ENCODE peak calls at places on chromosomes 11 and 22, in five cellular contexts. One of them, this sample, is unnamed.

GRCh38 chr11:60989108-60989650 is 17.7 kb downstream of the CD6 start:
- DNase-seq in CD8-positive, alpha-beta memory T cell: no peak
- DNase-seq in dorsolateral prefrontal cortex: no peak
- DNase-seq in bronchial epithelial cell: no peak
- DNase-seq in choroid plexus epithelial cell: no peak
- DNase-seq in this sample: no peak

GRCh38 chr11:845872-846271 is 3.2 kb downstream of the TSPAN4 start:
- DNase-seq in CD8-positive, alpha-beta memory T cell: no peak
- DNase-seq in dorsolateral prefrontal cortex: no peak
- DNase-seq in bronchial epithelial cell: no peak
- DNase-seq in choroid plexus epithelial cell: peak
- DNase-seq in this sample: no peak

GRCh38 chr11:90747057-90747456 is 524.2 kb upstream of the CHORDC1 start:
- DNase-seq in CD8-positive, alpha-beta memory T cell: no peak
- DNase-seq in dorsolateral prefrontal cortex: no peak
- DNase-seq in bronchial epithelial cell: peak
- DNase-seq in choroid plexus epithelial cell: peak
- DNase-seq in this sample: peak

GRCh38 chr11:130634981-130635473 is 186.6 kb downstream of the ADAMTS15 start:
- DNase-seq in CD8-positive, alpha-beta memory T cell: no peak
- DNase-seq in dorsolateral prefrontal cortex: no peak
- DNase-seq in bronchial epithelial cell: peak
- DNase-seq in choroid plexus epithelial cell: peak
- DNase-seq in this sample: peak

GRCh38 chr11:65417702-65418430 is 4.7 kb upstream of the NEAT1 start:
- DNase-seq in CD8-positive, alpha-beta memory T cell: no peak
- DNase-seq in dorsolateral prefrontal cortex: peak
- DNase-seq in bronchial epithelial cell: peak
- DNase-seq in choroid plexus epithelial cell: peak
- DNase-seq in this sample: no peak

GRCh38 chr11:107929611-107930200 is 1.5 kb downstream of the RAB39A start:
- DNase-seq in CD8-positive, alpha-beta memory T cell: no peak
- DNase-seq in dorsolateral prefrontal cortex: no peak
- DNase-seq in bronchial epithelial cell: no peak
- DNase-seq in choroid plexus epithelial cell: no peak
- DNase-seq in this sample: no peak

GRCh38 chr11:46675288-46675851 is 25.0 kb downstream of the ARHGAP1 start:
- DNase-seq in CD8-positive, alpha-beta memory T cell: no peak
- DNase-seq in dorsolateral prefrontal cortex: no peak
- DNase-seq in bronchial epithelial cell: peak
- DNase-seq in choroid plexus epithelial cell: peak
- DNase-seq in this sample: no peak

GRCh38 chr11:16881074-16881709 is 133.0 kb downstream of the PLEKHA7 start:
- DNase-seq in CD8-positive, alpha-beta memory T cell: no peak
- DNase-seq in dorsolateral prefrontal cortex: no peak
- DNase-seq in bronchial epithelial cell: peak
- DNase-seq in choroid plexus epithelial cell: peak
- DNase-seq in this sample: peak

GRCh38 chr11:134398079-134398444 is 14.0 kb downstream of the B3GAT1 start:
- DNase-seq in CD8-positive, alpha-beta memory T cell: no peak
- DNase-seq in dorsolateral prefrontal cortex: peak
- DNase-seq in bronchial epithelial cell: no peak
- DNase-seq in choroid plexus epithelial cell: no peak
- DNase-seq in this sample: no peak

GRCh38 chr11:47394322-47395224 is 13.8 kb upstream of the SLC39A13 start:
- DNase-seq in CD8-positive, alpha-beta memory T cell: peak
- DNase-seq in dorsolateral prefrontal cortex: no peak
- DNase-seq in bronchial epithelial cell: no peak
- DNase-seq in choroid plexus epithelial cell: peak
- DNase-seq in this sample: no peak

GRCh38 chr22:42937164-42937854 is 77.6 kb downstream of the PACSIN2 start:
- DNase-seq in CD8-positive, alpha-beta memory T cell: no peak
- DNase-seq in dorsolateral prefrontal cortex: no peak
- DNase-seq in bronchial epithelial cell: peak
- DNase-seq in choroid plexus epithelial cell: peak
- DNase-seq in this sample: no peak

GRCh38 chr11:72646472-72646871 is 27.8 kb downstream of the PDE2A start:
- DNase-seq in CD8-positive, alpha-beta memory T cell: no peak
- DNase-seq in dorsolateral prefrontal cortex: no peak
- DNase-seq in bronchial epithelial cell: no peak
- DNase-seq in choroid plexus epithelial cell: no peak
- DNase-seq in this sample: no peak

GRCh38 chr11:84780689-84781293 is 846.4 kb downstream of the DLG2 start:
- DNase-seq in CD8-positive, alpha-beta memory T cell: no peak
- DNase-seq in dorsolateral prefrontal cortex: no peak
- DNase-seq in bronchial epithelial cell: peak
- DNase-seq in choroid plexus epithelial cell: peak
- DNase-seq in this sample: no peak

GRCh38 chr11:64224891-64225607 is 937 bp downstream of the TRPT1 start:
- DNase-seq in CD8-positive, alpha-beta memory T cell: no peak
- DNase-seq in dorsolateral prefrontal cortex: no peak
- DNase-seq in bronchial epithelial cell: no peak
- DNase-seq in choroid plexus epithelial cell: no peak
- DNase-seq in this sample: no peak

GRCh38 chr11:65410936-65411680 is 11.5 kb upstream of the NEAT1 start:
- DNase-seq in CD8-positive, alpha-beta memory T cell: no peak
- DNase-seq in dorsolateral prefrontal cortex: no peak
- DNase-seq in bronchial epithelial cell: no peak
- DNase-seq in choroid plexus epithelial cell: no peak
- DNase-seq in this sample: no peak

GRCh38 chr22:44591146-44591790 is 93.2 kb upstream of the RTL6 start:
- DNase-seq in CD8-positive, alpha-beta memory T cell: no peak
- DNase-seq in dorsolateral prefrontal cortex: no peak
- DNase-seq in bronchial epithelial cell: no peak
- DNase-seq in choroid plexus epithelial cell: no peak
- DNase-seq in this sample: no peak

GRCh38 chr11:119874660-119875238 is 145.7 kb upstream of the NECTIN1 start:
- DNase-seq in CD8-positive, alpha-beta memory T cell: no peak
- DNase-seq in dorsolateral prefrontal cortex: no peak
- DNase-seq in bronchial epithelial cell: no peak
- DNase-seq in choroid plexus epithelial cell: no peak
- DNase-seq in this sample: no peak

GRCh38 chr11:68297812-68298658 is 14.4 kb upstream of the LRP5 start:
- DNase-seq in CD8-positive, alpha-beta memory T cell: peak
- DNase-seq in dorsolateral prefrontal cortex: peak
- DNase-seq in bronchial epithelial cell: peak
- DNase-seq in choroid plexus epithelial cell: peak
- DNase-seq in this sample: no peak

GRCh38 chr11:15793032-15793996 is 563.0 kb downstream of the SOX6 start:
- DNase-seq in CD8-positive, alpha-beta memory T cell: no peak
- DNase-seq in dorsolateral prefrontal cortex: no peak
- DNase-seq in bronchial epithelial cell: peak
- DNase-seq in choroid plexus epithelial cell: peak
- DNase-seq in this sample: peak

GRCh38 chr22:46040471-46041465 is 63.8 kb upstream of the WNT7B start:
- DNase-seq in CD8-positive, alpha-beta memory T cell: no peak
- DNase-seq in dorsolateral prefrontal cortex: peak
- DNase-seq in bronchial epithelial cell: no peak
- DNase-seq in choroid plexus epithelial cell: no peak
- DNase-seq in this sample: no peak

GRCh38 chr11:111770581-111771134 is 4.5 kb upstream of the PPP2R1B start:
- DNase-seq in CD8-positive, alpha-beta memory T cell: no peak
- DNase-seq in dorsolateral prefrontal cortex: no peak
- DNase-seq in bronchial epithelial cell: no peak
- DNase-seq in choroid plexus epithelial cell: no peak
- DNase-seq in this sample: no peak

GRCh38 chr11:13486926-13487660 is 8.7 kb downstream of the PTH start:
- DNase-seq in CD8-positive, alpha-beta memory T cell: peak
- DNase-seq in dorsolateral prefrontal cortex: no peak
- DNase-seq in bronchial epithelial cell: peak
- DNase-seq in choroid plexus epithelial cell: peak
- DNase-seq in this sample: no peak

GRCh38 chr11:13487661-13488030 is 8.2 kb downstream of the PTH start:
- DNase-seq in CD8-positive, alpha-beta memory T cell: no peak
- DNase-seq in dorsolateral prefrontal cortex: no peak
- DNase-seq in bronchial epithelial cell: peak
- DNase-seq in choroid plexus epithelial cell: peak
- DNase-seq in this sample: no peak
- H3K4me3 ChIP-seq in CD8-positive, alpha-beta memory T cell: peak
- H3K4me3 ChIP-seq in dorsolateral prefrontal cortex: no peak
- H3K4me3 ChIP-seq in bronchial epithelial cell: peak
- H3K4me3 ChIP-seq in choroid plexus epithelial cell: no peak
- H3K4me3 ChIP-seq in this sample: no peak

GRCh38 chr11:44578279-44578678 is 12.8 kb downstream of the CD82 start:
- DNase-seq in CD8-positive, alpha-beta memory T cell: no peak
- DNase-seq in dorsolateral prefrontal cortex: no peak
- DNase-seq in bronchial epithelial cell: no peak
- DNase-seq in choroid plexus epithelial cell: no peak
- DNase-seq in this sample: no peak
- H3K4me3 ChIP-seq in CD8-positive, alpha-beta memory T cell: no peak
- H3K4me3 ChIP-seq in dorsolateral prefrontal cortex: no peak
- H3K4me3 ChIP-seq in bronchial epithelial cell: no peak
- H3K4me3 ChIP-seq in choroid plexus epithelial cell: no peak
- H3K4me3 ChIP-seq in this sample: no peak

DNA sequence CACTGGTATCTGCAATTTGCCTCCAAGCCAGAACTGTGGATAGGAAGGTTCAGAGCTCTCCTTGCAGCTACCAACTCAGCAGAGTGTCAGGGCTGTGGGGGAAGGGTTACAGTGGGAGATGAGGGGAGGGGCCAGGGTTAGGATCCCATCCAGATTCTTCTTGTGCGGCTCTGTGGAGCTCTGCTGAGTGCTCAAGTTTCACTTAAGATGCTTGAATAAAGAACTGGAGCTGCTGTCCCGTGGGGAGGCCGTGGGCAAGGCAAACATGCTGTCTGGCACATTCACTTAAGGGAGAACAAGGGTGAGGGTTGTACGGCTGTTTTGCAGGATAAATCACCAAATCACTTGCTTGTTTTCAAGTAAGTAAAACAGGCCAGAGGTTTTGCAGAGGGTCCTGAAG is 197.1 kb downstream of the FAM76B start:
- DNase-seq in CD8-positive, alpha-beta memory T cell: no peak
- DNase-seq in dorsolateral prefrontal cortex: no peak
- DNase-seq in bronchial epithelial cell: no peak
- DNase-seq in choroid plexus epithelial cell: peak
- DNase-seq in this sample: no peak
- H3K4me3 ChIP-seq in CD8-positive, alpha-beta memory T cell: no peak
- H3K4me3 ChIP-seq in dorsolateral prefrontal cortex: no peak
- H3K4me3 ChIP-seq in bronchial epithelial cell: no peak
- H3K4me3 ChIP-seq in choroid plexus epithelial cell: no peak
- H3K4me3 ChIP-seq in this sample: no peak

GRCh38 chr11:115659061-115659963 is 155.1 kb upstream of the CADM1 start:
- DNase-seq in CD8-positive, alpha-beta memory T cell: no peak
- DNase-seq in dorsolateral prefrontal cortex: no peak
- DNase-seq in bronchial epithelial cell: peak
- DNase-seq in choroid plexus epithelial cell: no peak
- DNase-seq in this sample: no peak

GRCh38 chr11:115656684-115657083 is 152.5 kb upstream of the CADM1 start:
- DNase-seq in CD8-positive, alpha-beta memory T cell: no peak
- DNase-seq in dorsolateral prefrontal cortex: no peak
- DNase-seq in bronchial epithelial cell: no peak
- DNase-seq in choroid plexus epithelial cell: no peak
- DNase-seq in this sample: no peak

GRCh38 chr11:115657586-115657985 is 153.4 kb upstream of the CADM1 start:
- DNase-seq in CD8-positive, alpha-beta memory T cell: no peak
- DNase-seq in dorsolateral prefrontal cortex: no peak
- DNase-seq in bronchial epithelial cell: peak
- DNase-seq in choroid plexus epithelial cell: no peak
- DNase-seq in this sample: no peak

GRCh38 chr11:115663790-115664189 is 159.6 kb upstream of the CADM1 start:
- DNase-seq in CD8-positive, alpha-beta memory T cell: no peak
- DNase-seq in dorsolateral prefrontal cortex: no peak
- DNase-seq in bronchial epithelial cell: no peak
- DNase-seq in choroid plexus epithelial cell: no peak
- DNase-seq in this sample: no peak

GRCh38 chr11:115660072-115660805 is 156.0 kb upstream of the CADM1 start:
- DNase-seq in CD8-positive, alpha-beta memory T cell: no peak
- DNase-seq in dorsolateral prefrontal cortex: no peak
- DNase-seq in bronchial epithelial cell: no peak
- DNase-seq in choroid plexus epithelial cell: no peak
- DNase-seq in this sample: no peak
- H3K4me3 ChIP-seq in CD8-positive, alpha-beta memory T cell: no peak
- H3K4me3 ChIP-seq in dorsolateral prefrontal cortex: peak
- H3K4me3 ChIP-seq in bronchial epithelial cell: peak
- H3K4me3 ChIP-seq in choroid plexus epithelial cell: no peak
- H3K4me3 ChIP-seq in this sample: peak

GRCh38 chr11:78932757-78933156 is 358.1 kb upstream of the NARS2 start:
- DNase-seq in CD8-positive, alpha-beta memory T cell: no peak
- DNase-seq in dorsolateral prefrontal cortex: no peak
- DNase-seq in bronchial epithelial cell: no peak
- DNase-seq in choroid plexus epithelial cell: no peak
- DNase-seq in this sample: no peak

GRCh38 chr11:78933361-78933760 is 358.7 kb upstream of the NARS2 start:
- DNase-seq in CD8-positive, alpha-beta memory T cell: no peak
- DNase-seq in dorsolateral prefrontal cortex: no peak
- DNase-seq in bronchial epithelial cell: no peak
- DNase-seq in choroid plexus epithelial cell: no peak
- DNase-seq in this sample: no peak

GRCh38 chr11:78929906-78930220 is 355.2 kb upstream of the NARS2 start:
- DNase-seq in CD8-positive, alpha-beta memory T cell: no peak
- DNase-seq in dorsolateral prefrontal cortex: no peak
- DNase-seq in bronchial epithelial cell: no peak
- DNase-seq in choroid plexus epithelial cell: no peak
- DNase-seq in this sample: no peak

GRCh38 chr11:78930810-78931209 is 356.1 kb upstream of the NARS2 start:
- DNase-seq in CD8-positive, alpha-beta memory T cell: no peak
- DNase-seq in dorsolateral prefrontal cortex: no peak
- DNase-seq in bronchial epithelial cell: no peak
- DNase-seq in choroid plexus epithelial cell: no peak
- DNase-seq in this sample: no peak

DNA sequence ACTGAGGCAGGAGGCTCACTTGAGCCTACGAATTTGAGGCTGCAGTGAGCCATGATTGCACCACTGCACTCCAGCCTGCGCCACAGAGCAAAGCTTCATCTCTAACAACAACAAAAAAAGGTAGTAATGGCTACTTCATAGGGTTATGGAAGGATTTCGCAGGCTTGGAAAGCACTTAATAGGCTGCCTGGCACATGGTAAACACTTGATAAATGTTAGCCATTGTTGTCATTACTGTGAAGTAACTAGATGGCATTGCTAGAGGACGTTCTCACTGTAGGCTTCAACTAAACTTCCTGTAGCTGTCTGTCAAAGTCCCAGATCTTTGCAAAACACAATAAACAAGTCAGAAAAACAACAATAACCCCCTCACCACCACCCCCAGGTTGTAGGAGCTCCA is 357.2 kb upstream of the NARS2 start:
- DNase-seq in CD8-positive, alpha-beta memory T cell: no peak
- DNase-seq in dorsolateral prefrontal cortex: no peak
- DNase-seq in bronchial epithelial cell: no peak
- DNase-seq in choroid plexus epithelial cell: no peak
- DNase-seq in this sample: no peak
- H3K4me3 ChIP-seq in CD8-positive, alpha-beta memory T cell: no peak
- H3K4me3 ChIP-seq in dorsolateral prefrontal cortex: no peak
- H3K4me3 ChIP-seq in bronchial epithelial cell: no peak
- H3K4me3 ChIP-seq in choroid plexus epithelial cell: no peak
- H3K4me3 ChIP-seq in this sample: no peak

This sample was measured in kidney epithelial cell.